ENCODE peak calls at places on chromosomes 7 and 10, in seven cellular contexts. B is putamen; D is T-cell; Y is activated T-cell treated with anti-CD3 and anti-CD28 coated beads for 48 hours; N is effector CD4-positive, alpha-beta T cell; I is MM.1S; M is stimulated activated CD4-positive, alpha-beta T cell treated with anti-CD3 and anti-CD28 coated beads, Interleukin-2, amount 100 ng/mL, for 24 hours. W is an unnamed sample.

GRCh38 chr7:21198929-21199328 is 229.0 kb upstream of the SP4 start:
- DNase-seq in B (no peak), D (no peak), Y (no peak), N (no peak), I (no peak), M (no peak), W (no peak)

GRCh38 chr10:58742141-58742540 is 229.5 kb downstream of the BICC1 start:
- DNase-seq in B (no peak), D (no peak), Y (no peak), N (no peak), I (no peak), M (no peak), W (no peak)

GRCh38 chr7:8702807-8703206 is 269.4 kb downstream of the NXPH1 start:
- DNase-seq in B (no peak), D (no peak), Y (no peak), N (no peak), I (no peak), M (no peak), W (no peak)

GRCh38 chr10:5945561-5946418 is 31.6 kb downstream of the IL15RA start:
- DNase-seq in B (no peak), D (no peak), Y (no peak), N (no peak), I (no peak), M (no peak), W (peak)

GRCh38 chr7:7897509-7897908 is 71.1 kb upstream of the GLCCI1 start:
- DNase-seq in B (no peak), D (no peak), Y (no peak), N (no peak), I (no peak), M (no peak), W (no peak)

GRCh38 chr7:127035203-127035849 is 217.4 kb downstream of the GRM8 start:
- DNase-seq in B (no peak), D (no peak), Y (no peak), N (no peak), I (no peak), M (no peak), W (no peak)

GRCh38 chr10:82757397-82757796 is 882.4 kb downstream of the NRG3 start:
- DNase-seq in B (no peak), D (no peak), Y (no peak), N (no peak), I (no peak), M (no peak), W (no peak)

GRCh38 chr10:1612910-1613309 is 124.4 kb downstream of the ADARB2 start:
- DNase-seq in B (no peak), D (no peak), Y (no peak), N (no peak), I (no peak), M (no peak), W (no peak)

GRCh38 chr10:73597346-73597745 is 6.2 kb upstream of the USP54 start:
- DNase-seq in B (no peak), D (no peak), Y (no peak), N (no peak), I (no peak), M (no peak), W (peak)

GRCh38 chr7:90681336-90682019 is 85.4 kb downstream of the CDK14 start:
- DNase-seq in B (no peak), D (no peak), Y (no peak), N (no peak), I (no peak), M (no peak), W (no peak)

GRCh38 chr10:92737484-92737883 is 47.7 kb downstream of the HHEX start:
- DNase-seq in B (no peak), D (no peak), Y (no peak), N (no peak), I (no peak), M (no peak), W (no peak)

GRCh38 chr7:112185005-112185834 is 21.0 kb downstream of the DOCK4 start:
- DNase-seq in B (peak), D (no peak), Y (no peak), N (no peak), I (peak), M (no peak), W (no peak)

GRCh38 chr10:131655101-131655849 is 245.5 kb upstream of the PPP2R2D start:
- DNase-seq in B (no peak), D (no peak), Y (no peak), N (no peak), I (no peak), M (no peak), W (no peak)

GRCh38 chr7:90749774-90750173 is 153.7 kb downstream of the CDK14 start:
- DNase-seq in B (no peak), D (no peak), Y (no peak), N (no peak), I (peak), M (no peak), W (peak)

GRCh38 chr10:71569775-71570588 is 149.6 kb downstream of the C10orf105 start:
- DNase-seq in B (peak), D (peak), Y (peak), N (peak), I (peak), M (peak), W (peak)

GRCh38 chr10:14560794-14561765 is 213.6 kb downstream of the FAM107B start:
- DNase-seq in B (peak), D (no peak), Y (no peak), N (no peak), I (no peak), M (no peak), W (no peak)

GRCh38 chr7:141335164-141335563 is 216.0 kb upstream of the AGK start:
- DNase-seq in B (no peak), D (no peak), Y (no peak), N (no peak), I (no peak), M (no peak), W (no peak)

GRCh38 chr10:48926255-48926654 is 13.4 kb downstream of the LRRC18 start:
- DNase-seq in B (no peak), D (no peak), Y (no peak), N (no peak), I (no peak), M (peak), W (no peak)

GRCh38 chr10:78742730-78743615 is 325.8 kb upstream of the ZMIZ1 start:
- DNase-seq in B (no peak), D (no peak), Y (no peak), N (no peak), I (no peak), M (no peak), W (no peak)

GRCh38 chr7:106947244-106947728 is 82.2 kb downstream of the PIK3CG start:
- DNase-seq in B (peak), D (peak), Y (no peak), N (no peak), I (peak), M (peak), W (peak)

GRCh38 chr7:12518920-12519681 is 51.4 kb upstream of the SCIN start:
- DNase-seq in B (no peak), D (no peak), Y (no peak), N (no peak), I (peak), M (no peak), W (no peak)

GRCh38 chr10:132383026-132383565 is 13.9 kb upstream of the PWWP2B start:
- DNase-seq in B (no peak), D (no peak), Y (no peak), N (no peak), I (no peak), M (no peak), W (no peak)

GRCh38 chr10:100307716-100308115 is 21.2 kb upstream of the BLOC1S2 start:
- DNase-seq in B (no peak), D (no peak), Y (no peak), N (no peak), I (no peak), M (no peak), W (peak)

GRCh38 chr7:25707733-25708132 is 444.3 kb upstream of the NFE2L3 start:
- DNase-seq in B (no peak), D (no peak), Y (no peak), N (no peak), I (no peak), M (no peak), W (peak)